ENCODE peak calls at places on chromosomes 3 and 15, in nine cellular contexts. F is astrocyte of the spinal cord; Q is endodermal cell; V is fibroblast of mammary gland; N is Peyer's patch; D is psoas muscle; L is A549; P is PC-3; W is CD8-positive, alpha-beta T cell. M is an unnamed sample.
A peak's percentile ranks its signal among the peaks of the same experiment; 100 is the strongest.

GRCh38 chr3:182259579-182259978 is 533.7 kb upstream of the ATP11B start:
- DNase-seq in F (no peak), Q (peak; percentile 74), V (peak; percentile 16), N (no peak), D (no peak), L (no peak), P (no peak), W (no peak), M (peak; percentile 69)

GRCh38 chr3:63991666-63992065 is 31.6 kb downstream of the PSMD6 start:
- DNase-seq in F (no peak), Q (no peak), V (no peak), N (no peak), D (no peak), L (no peak), P (no peak), W (no peak), M (no peak)

GRCh38 chr3:118380576-118380975 is 654.1 kb downstream of the IGSF11 start:
- DNase-seq in F (no peak), Q (no peak), V (no peak), N (no peak), D (no peak), L (no peak), P (no peak), W (no peak), M (no peak)

GRCh38 chr3:65335587-65335986 is 647.8 kb upstream of the ADAMTS9 start:
- DNase-seq in F (no peak), Q (no peak), V (no peak), N (no peak), D (no peak), L (no peak), P (no peak), W (no peak), M (no peak)

GRCh38 chr3:42556089-42556632 is 25.6 kb downstream of the SEC22C start:
- DNase-seq in F (no peak), Q (no peak), V (no peak), N (no peak), D (no peak), L (no peak), P (peak; percentile 27), W (peak; percentile 18), M (no peak)

GRCh38 chr3:123655400-123655799 is 70.5 kb upstream of the HACD2 start:
- DNase-seq in F (no peak), Q (no peak), V (peak; percentile 33), N (no peak), D (no peak), L (no peak), P (no peak), W (no peak), M (no peak)

GRCh38 chr3:10121064-10121463 is 5.6 kb downstream of the BRK1 start:
- DNase-seq in F (no peak), Q (no peak), V (no peak), N (no peak), D (no peak), L (no peak), P (no peak), W (no peak), M (no peak)

GRCh38 chr3:111473550-111473949 is 68.4 kb upstream of the CD96 start:
- DNase-seq in F (no peak), Q (peak; percentile 75), V (no peak), N (no peak), D (no peak), L (no peak), P (no peak), W (no peak), M (peak; percentile 70)

GRCh38 chr15:29103825-29104565 is 165.6 kb downstream of the NSMCE3 start:
- DNase-seq in F (peak; percentile 85), Q (peak; percentile 97), V (peak; percentile 70), N (peak; percentile 72), D (peak; percentile 76), L (peak; percentile 70), P (peak; percentile 43), W (no peak), M (peak; percentile 93)

GRCh38 chr3:147412917-147413711 is 3.9 kb downstream of the ZIC1 start:
- DNase-seq in F (peak; percentile 27), Q (peak; percentile 82), V (no peak), N (no peak), D (no peak), L (no peak), P (no peak), W (no peak), M (no peak)

GRCh38 chr3:25493246-25493645 is 65.2 kb downstream of the RARB start:
- DNase-seq in F (peak; percentile 69), Q (no peak), V (no peak), N (no peak), D (no peak), L (no peak), P (no peak), W (no peak), M (no peak)

GRCh38 chr3:124780356-124780755 is 50.1 kb downstream of the UMPS start:
- DNase-seq in F (peak; percentile 85), Q (no peak), V (peak; percentile 72), N (no peak), D (peak; percentile 88), L (no peak), P (no peak), W (no peak), M (no peak)

GRCh38 chr3:183269345-183269744 is 16.3 kb downstream of the B3GNT5 start:
- DNase-seq in F (no peak), Q (no peak), V (no peak), N (no peak), D (no peak), L (no peak), P (no peak), W (no peak), M (no peak)

GRCh38 chr15:91865903-91866302 is 12.4 kb downstream of the SLCO3A1 start:
- DNase-seq in F (no peak), Q (no peak), V (peak; percentile 45), N (no peak), D (no peak), L (no peak), P (no peak), W (no peak), M (no peak)

GRCh38 chr3:54888873-54889272 is 39.0 kb downstream of the LRTM1 start:
- DNase-seq in F (peak; percentile 71), Q (no peak), V (peak; percentile 84), N (no peak), D (no peak), L (no peak), P (no peak), W (no peak), M (no peak)

GRCh38 chr15:52008326-52008697 is 10.7 kb upstream of the MAPK6 start:
- DNase-seq in F (no peak), Q (no peak), V (no peak), N (no peak), D (no peak), L (no peak), P (no peak), W (no peak), M (no peak)
- TF ChIP-seq CTCF in F (no peak), Q (no peak), V (no peak), N (no peak), D (no peak), L (no peak), P (no peak), W (no peak), M (no peak)

DNA sequence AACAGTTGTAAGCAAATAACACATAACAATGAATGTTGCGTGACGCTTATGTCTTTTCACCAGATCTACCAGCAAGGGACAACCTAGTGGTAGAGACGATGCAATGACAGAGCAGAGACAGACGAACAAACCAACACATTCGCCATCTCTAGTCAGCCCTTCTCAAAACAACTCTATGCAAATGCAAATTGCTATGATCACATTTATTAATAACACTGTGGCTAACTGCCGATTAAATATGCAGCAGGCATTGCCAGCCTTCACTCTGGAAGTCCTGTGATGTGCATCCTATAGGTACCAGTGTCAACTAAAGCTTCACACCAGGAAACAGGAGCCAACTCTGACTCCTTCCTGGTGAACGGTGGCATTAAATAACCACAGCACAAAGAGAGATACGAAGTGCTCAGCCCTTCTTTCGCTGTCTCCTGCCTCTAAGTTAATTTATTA is 94.2 kb downstream of the FOXP1 start:
- DNase-seq in F (no peak), Q (no peak), V (no peak), N (no peak), D (no peak), L (no peak), P (no peak), W (no peak), M (no peak)
- TF ChIP-seq CTCF in F (no peak), Q (peak; percentile 37), V (no peak), N (no peak), D (no peak), L (no peak), P (no peak), W (peak; percentile 50), M (no peak)

GRCh38 chr3:142863010-142863787 is 25.7 kb downstream of the PCOLCE2 start:
- DNase-seq in F (peak; percentile 53), Q (peak; percentile 68), V (peak; percentile 42), N (no peak), D (no peak), L (no peak), P (peak; percentile 63), W (no peak), M (no peak)

GRCh38 chr3:142861926-142862325 is 27.0 kb downstream of the PCOLCE2 start:
- DNase-seq in F (no peak), Q (peak; percentile 72), V (no peak), N (no peak), D (no peak), L (no peak), P (no peak), W (no peak), M (no peak)

GRCh38 chr3:142863965-142864924 is 24.6 kb downstream of the PCOLCE2 start:
- DNase-seq in F (no peak), Q (no peak), V (no peak), N (no peak), D (no peak), L (no peak), P (no peak), W (no peak), M (no peak)

DNA sequence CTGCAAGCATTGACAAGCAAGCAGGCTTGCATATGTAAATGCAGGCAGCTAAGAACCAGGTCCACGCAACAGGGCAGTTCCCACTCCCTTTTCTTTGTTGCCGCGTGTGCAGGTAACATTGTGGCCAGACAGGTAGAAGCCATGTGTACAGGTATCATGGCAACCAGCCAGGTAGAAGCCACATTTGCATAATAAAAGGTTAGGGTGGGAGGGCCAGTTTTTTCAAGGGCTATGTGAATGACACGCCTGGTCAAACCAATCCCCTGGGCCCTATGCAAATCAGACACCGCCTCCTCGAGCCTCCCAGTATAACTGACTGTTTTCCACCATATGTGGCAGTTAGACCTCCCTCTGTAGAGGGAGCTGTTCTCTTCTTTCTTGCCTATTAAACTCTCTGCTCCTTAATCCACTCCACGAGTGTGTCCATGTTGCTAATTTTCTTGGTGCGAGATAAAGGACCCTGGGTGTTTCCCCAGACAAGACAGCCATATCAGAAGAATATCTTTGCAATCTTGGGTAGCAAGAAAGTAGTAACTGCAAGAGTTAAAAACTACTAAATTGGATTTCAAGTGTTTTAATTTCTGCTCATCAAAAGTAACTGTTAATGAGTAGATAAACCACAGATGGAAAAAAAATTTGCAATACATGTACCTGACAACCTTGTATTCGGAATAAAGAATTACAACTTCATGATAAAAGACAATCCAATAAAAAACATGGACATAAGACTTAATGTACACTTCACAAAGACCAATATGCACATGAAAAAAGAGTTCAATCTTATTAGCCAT is 21.8 kb downstream of the PCOLCE2 start:
- DNase-seq in F (no peak), Q (peak; percentile 95), V (no peak), N (no peak), D (no peak), L (no peak), P (peak; percentile 11), W (no peak), M (peak; percentile 66)
- TF ChIP-seq CTCF in F (no peak), Q (peak; percentile 72), V (peak; percentile 16), N (peak; percentile 33), D (no peak), L (no peak), P (peak; percentile 34), W (no peak), M (peak; percentile 31)

GRCh38 chr15:68256675-68257450 is 20.7 kb upstream of the FEM1B start:
- DNase-seq in F (peak; percentile 75), Q (peak; percentile 98), V (peak; percentile 95), N (peak; percentile 91), D (peak; percentile 96), L (peak; percentile 64), P (peak; percentile 81), W (peak; percentile 53), M (peak; percentile 91)
- TF ChIP-seq CTCF in F (no peak), Q (peak; percentile 20), V (no peak), N (no peak), D (no peak), L (no peak), P (no peak), W (no peak), M (no peak)